ENCODE peak calls at places on chromosome 11, in eight cellular contexts. M, Z, J, L, H, D, V and T are unnamed samples.

GRCh38 chr11:101929516-101929915 is 13.2 kb upstream of the ANGPTL5 start:
- DNase-seq in M (no peak), Z (no peak), J (no peak), L (no peak), H (no peak), D (no peak), V (no peak), T (no peak)

GRCh38 chr11:41175304-41175972 is 284.0 kb downstream of the LRRC4C start:
- DNase-seq in M (no peak), Z (no peak), J (no peak), L (no peak), H (no peak), D (peak), V (no peak), T (no peak)

GRCh38 chr11:122394326-122394725 is 261.2 kb upstream of the UBASH3B start:
- DNase-seq in M (no peak), Z (no peak), J (no peak), L (no peak), H (no peak), D (no peak), V (no peak), T (no peak)

GRCh38 chr11:124610295-124610694 is 933 bp upstream of the PANX3 start:
- DNase-seq in M (no peak), Z (no peak), J (no peak), L (no peak), H (no peak), D (no peak), V (no peak), T (no peak)

GRCh38 chr11:1194977-1195689 is 27.7 kb upstream of the MUC5B start:
- DNase-seq in M (no peak), Z (no peak), J (no peak), L (peak), H (no peak), D (no peak), V (no peak), T (no peak)

GRCh38 chr11:66970808-66971442 is 4.2 kb upstream of the C11orf86 start:
- DNase-seq in M (peak), Z (peak), J (peak), L (peak), H (peak), D (peak), V (peak), T (no peak)

GRCh38 chr11:10764412-10764811 is 13.4 kb downstream of the CTR9 start:
- DNase-seq in M (no peak), Z (no peak), J (no peak), L (no peak), H (no peak), D (no peak), V (no peak), T (no peak)

GRCh38 chr11:73402834-73403185 is 26.6 kb downstream of the RELT start:
- DNase-seq in M (no peak), Z (peak), J (no peak), L (no peak), H (no peak), D (peak), V (no peak), T (no peak)

GRCh38 chr11:27904358-27905055 is 203.4 kb downstream of the KIF18A start:
- DNase-seq in M (no peak), Z (no peak), J (peak), L (no peak), H (no peak), D (peak), V (no peak), T (no peak)

GRCh38 chr11:86954288-86955110 is 696 bp downstream of the FZD4 start:
- DNase-seq in M (no peak), Z (no peak), J (peak), L (peak), H (no peak), D (no peak), V (no peak), T (peak)

GRCh38 chr11:100805509-100806199 is 118.6 kb downstream of the ARHGAP42 start:
- DNase-seq in M (no peak), Z (peak), J (no peak), L (no peak), H (no peak), D (peak), V (no peak), T (no peak)

GRCh38 chr11:19661827-19662226 is 50.8 kb upstream of the NAV2 start:
- DNase-seq in M (no peak), Z (no peak), J (no peak), L (no peak), H (no peak), D (no peak), V (no peak), T (no peak)

GRCh38 chr11:124788521-124788920 is 11.7 kb downstream of the MSANTD2 start:
- DNase-seq in M (no peak), Z (no peak), J (no peak), L (no peak), H (no peak), D (no peak), V (no peak), T (no peak)

GRCh38 chr11:11265994-11266606 is 87.0 kb downstream of the CSNK2A3 start:
- DNase-seq in M (no peak), Z (peak), J (peak), L (no peak), H (peak), D (peak), V (no peak), T (peak)

GRCh38 chr11:70508231-70508480 is 109.8 kb downstream of the CTTN start:
- DNase-seq in M (no peak), Z (no peak), J (no peak), L (no peak), H (no peak), D (no peak), V (no peak), T (no peak)

GRCh38 chr11:11931461-11932055 is 76.9 kb downstream of the DKK3 start:
- DNase-seq in M (no peak), Z (peak), J (peak), L (no peak), H (peak), D (peak), V (no peak), T (no peak)

GRCh38 chr11:111245425-111245824 is at the start of gene POU2AF2:
- DNase-seq in M (no peak), Z (no peak), J (no peak), L (no peak), H (no peak), D (no peak), V (no peak), T (no peak)

GRCh38 chr11:92251980-92252379 is 27.4 kb downstream of the FAT3 start:
- DNase-seq in M (no peak), Z (peak), J (no peak), L (no peak), H (peak), D (no peak), V (no peak), T (no peak)

GRCh38 chr11:62437616-62438015 is 18.8 kb downstream of the SCGB1A1 start:
- DNase-seq in M (no peak), Z (no peak), J (no peak), L (no peak), H (no peak), D (no peak), V (no peak), T (no peak)

GRCh38 chr11:70065318-70066135 is 12.6 kb upstream of the ANO1 start:
- DNase-seq in M (no peak), Z (no peak), J (no peak), L (peak), H (no peak), D (no peak), V (no peak), T (no peak)

GRCh38 chr11:105611837-105612480 is 2.1 kb downstream of the GRIA4 start:
- DNase-seq in M (no peak), Z (no peak), J (no peak), L (no peak), H (no peak), D (no peak), V (no peak), T (no peak)

GRCh38 chr11:64655901-64656601 is 65.0 kb downstream of the SLC22A12 start:
- DNase-seq in M (no peak), Z (peak), J (no peak), L (no peak), H (peak), D (no peak), V (no peak), T (no peak)

GRCh38 chr11:73963861-73964260 is 13.0 kb downstream of the DNAJB13 start:
- DNase-seq in M (no peak), Z (no peak), J (no peak), L (no peak), H (no peak), D (no peak), V (no peak), T (no peak)

GRCh38 chr11:80007616-80008015 is 566.8 kb upstream of the TENM4 start:
- DNase-seq in M (no peak), Z (no peak), J (no peak), L (no peak), H (no peak), D (no peak), V (no peak), T (no peak)

GRCh38 chr11:23509023-23509422 is 648.7 kb upstream of the CCDC179 start:
- DNase-seq in M (no peak), Z (peak), J (no peak), L (no peak), H (no peak), D (peak), V (no peak), T (no peak)

GRCh38 chr11:64074239-64074638 is 38.5 kb downstream of the FLRT1 start:
- DNase-seq in M (no peak), Z (peak), J (no peak), L (no peak), H (peak), D (no peak), V (no peak), T (no peak)

GRCh38 chr11:35545604-35546003 is 20.2 kb upstream of the PAMR1 start:
- DNase-seq in M (no peak), Z (no peak), J (no peak), L (no peak), H (no peak), D (no peak), V (no peak), T (no peak)

GRCh38 chr11:62427630-62428233 is 8.9 kb downstream of the SCGB1A1 start:
- DNase-seq in M (no peak), Z (peak), J (no peak), L (no peak), H (peak), D (peak), V (no peak), T (no peak)

DNA sequence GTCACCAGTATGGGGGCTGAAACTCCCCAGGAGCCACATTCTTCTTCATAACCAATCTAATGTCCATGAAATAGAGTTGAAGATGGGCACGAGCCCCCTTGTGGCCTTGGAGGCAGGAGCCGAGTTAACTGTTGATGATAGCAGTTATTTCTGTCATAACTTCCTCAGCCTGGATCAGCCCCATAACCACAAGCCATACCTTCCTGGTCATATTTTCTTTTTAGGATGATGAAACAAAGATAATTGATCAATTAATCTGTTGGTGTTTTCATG is 65.0 kb upstream of the TTC12 start:
- DNase-seq in M (no peak), Z (peak), J (peak), L (no peak), H (peak), D (peak), V (no peak), T (no peak)
- TF ChIP-seq CTCF in M (no peak), Z (peak), J (no peak), L (no peak), H (peak), D (peak), V (peak), T (peak)

GRCh38 chr11:119605137-119605675 is 123.8 kb downstream of the NECTIN1 start:
- DNase-seq in M (no peak), Z (no peak), J (no peak), L (no peak), H (no peak), D (no peak), V (no peak), T (no peak)

GRCh38 chr11:119607726-119608125 is 121.3 kb downstream of the NECTIN1 start:
- DNase-seq in M (no peak), Z (no peak), J (no peak), L (no peak), H (no peak), D (no peak), V (no peak), T (no peak)

GRCh38 chr11:119599864-119600593 is 129.0 kb downstream of the NECTIN1 start:
- DNase-seq in M (no peak), Z (no peak), J (no peak), L (no peak), H (no peak), D (peak), V (no peak), T (no peak)

GRCh38 chr11:119608201-119608600 is 120.8 kb downstream of the NECTIN1 start:
- DNase-seq in M (no peak), Z (no peak), J (no peak), L (no peak), H (no peak), D (no peak), V (no peak), T (no peak)

DNA sequence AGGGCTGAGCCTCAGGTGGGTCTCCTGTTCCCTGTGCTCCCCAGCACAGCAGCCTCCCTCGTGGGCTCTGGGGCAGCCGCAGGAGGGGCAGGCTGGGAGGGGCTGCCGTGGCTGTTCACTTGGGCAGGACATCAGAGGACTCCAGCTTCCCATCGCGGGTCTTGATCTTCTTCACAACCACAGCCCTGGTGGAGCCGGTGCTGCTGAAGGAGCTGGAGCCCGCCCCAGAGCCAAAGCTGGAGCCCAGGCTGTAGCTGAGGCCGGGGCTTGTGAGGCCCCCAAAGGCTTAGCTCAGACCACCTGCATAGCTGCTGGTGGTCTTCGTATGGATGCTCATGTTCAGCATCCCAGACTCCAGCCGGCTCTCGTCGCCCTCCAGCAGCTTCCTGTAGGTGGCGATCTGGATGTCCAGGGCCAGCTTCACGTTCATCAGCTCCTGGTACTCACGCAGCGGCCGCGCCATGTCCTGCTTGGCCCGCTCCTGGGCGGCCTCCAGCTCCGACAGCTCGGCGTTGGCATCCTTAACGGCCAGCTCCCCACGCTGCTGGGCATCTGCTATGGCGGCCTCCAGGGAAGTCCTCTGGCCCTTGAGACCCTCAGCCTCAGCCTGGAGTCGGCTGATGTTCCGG is 126.1 kb downstream of the NECTIN1 start:
- DNase-seq in M (no peak), Z (no peak), J (no peak), L (no peak), H (no peak), D (no peak), V (no peak), T (no peak)
- TF ChIP-seq CTCF in M (no peak), Z (peak), J (no peak), L (no peak), H (peak), D (no peak), V (no peak), T (no peak)

DNA sequence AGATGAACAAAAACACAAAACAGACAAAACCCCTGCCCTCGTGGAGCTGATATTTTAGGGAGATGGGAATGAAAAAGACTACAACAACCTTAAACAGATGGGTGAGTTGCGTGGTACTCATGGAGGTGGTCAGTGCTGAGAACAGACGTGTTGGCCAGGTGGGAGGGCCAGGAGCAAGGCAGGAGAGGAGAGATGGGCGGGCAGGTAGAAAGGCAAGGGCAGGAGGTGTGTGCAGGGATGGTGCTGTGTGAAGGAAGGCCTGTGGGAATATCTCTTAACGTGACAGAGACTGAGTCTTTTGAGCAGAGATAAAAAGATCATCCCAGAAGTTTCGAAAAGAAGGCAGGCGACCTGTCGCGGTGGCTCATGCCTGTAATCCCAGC is 7.0 kb downstream of the GAL start:
- DNase-seq in M (no peak), Z (no peak), J (no peak), L (no peak), H (no peak), D (no peak), V (no peak), T (no peak)
- TF ChIP-seq CTCF in M (no peak), Z (no peak), J (no peak), L (no peak), H (peak), D (no peak), V (no peak), T (no peak)

GRCh38 chr11:121321614-121322243 is 29.2 kb downstream of the SC5D start:
- DNase-seq in M (no peak), Z (peak), J (peak), L (no peak), H (peak), D (peak), V (no peak), T (no peak)
- TF ChIP-seq CTCF in M (no peak), Z (peak), J (no peak), L (no peak), H (peak), D (peak), V (peak), T (no peak)

DNA sequence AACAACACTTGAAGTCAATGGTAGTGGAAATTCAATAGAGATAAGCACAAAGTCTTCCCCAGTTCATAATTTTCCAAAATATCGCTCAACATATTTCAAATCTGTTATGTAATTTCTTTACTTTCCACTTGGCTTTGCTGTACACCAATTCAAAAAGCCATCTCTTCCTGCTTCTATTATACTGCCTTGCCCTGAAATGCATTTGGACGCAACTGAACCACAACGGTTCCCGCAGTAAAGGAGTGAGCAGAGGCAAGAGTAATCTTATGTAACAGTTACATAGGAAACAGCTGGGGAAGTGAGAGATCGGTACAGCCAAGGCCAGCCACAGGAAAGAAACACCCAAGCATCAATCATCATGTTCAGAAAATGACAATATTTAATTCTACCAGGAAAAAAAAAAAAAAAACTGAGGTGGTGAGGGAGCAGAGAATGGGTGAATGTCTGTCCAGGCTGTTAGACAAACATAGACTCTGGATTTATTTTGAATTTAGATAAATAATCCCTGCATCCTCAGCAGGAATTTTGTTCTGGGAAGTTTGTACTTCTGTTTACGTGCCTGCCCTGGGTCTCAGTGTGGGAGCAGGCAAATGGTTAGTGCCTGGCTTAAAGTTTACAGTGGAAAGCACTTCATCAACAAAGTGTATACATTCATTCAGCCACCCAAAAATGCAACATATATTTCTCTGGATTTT is 392.2 kb downstream of the ETS1 start:
- DNase-seq in M (no peak), Z (peak), J (no peak), L (no peak), H (no peak), D (no peak), V (no peak), T (no peak)
- TF ChIP-seq CTCF in M (peak), Z (no peak), J (no peak), L (no peak), H (peak), D (no peak), V (no peak), T (no peak)

GRCh38 chr11:130389315-130389935 is 39.0 kb downstream of the ADAMTS8 start:
- DNase-seq in M (no peak), Z (no peak), J (no peak), L (no peak), H (peak), D (no peak), V (no peak), T (no peak)

GRCh38 chr11:130388607-130389205 is 39.7 kb downstream of the ADAMTS8 start:
- DNase-seq in M (no peak), Z (no peak), J (no peak), L (no peak), H (no peak), D (no peak), V (no peak), T (no peak)

GRCh38 chr11:130391692-130392091 is 36.7 kb downstream of the ADAMTS8 start:
- DNase-seq in M (no peak), Z (no peak), J (no peak), L (no peak), H (no peak), D (no peak), V (no peak), T (no peak)

GRCh38 chr11:130390071-130390758 is 38.2 kb downstream of the ADAMTS8 start:
- DNase-seq in M (no peak), Z (peak), J (peak), L (no peak), H (peak), D (peak), V (no peak), T (no peak)
- TF ChIP-seq CTCF in M (peak), Z (peak), J (peak), L (no peak), H (peak), D (peak), V (peak), T (no peak)